ENCODE peak calls at places on chromosomes 6 and 20, in four cellular contexts. P is cardiac fibroblast, Z is fibroblast of lung, A is stomach. N is an unnamed sample.

GRCh38 chr20:57514273-57514751 is 10.6 kb downstream of the CTCFL start:
- DNase-seq in P (peak; percentile 81), Z (peak; percentile 52), A (peak; percentile 76), N (peak; percentile 88)

GRCh38 chr6:96235927-96236326 is 220.2 kb downstream of the FUT9 start:
- DNase-seq in P (no peak), Z (peak; percentile 97), A (no peak), N (no peak)

GRCh38 chr6:35568967-35569606 is 56.4 kb upstream of the TULP1 start:
- DNase-seq in P (peak; percentile 62), Z (no peak), A (peak; percentile 47), N (peak; percentile 66)

GRCh38 chr6:134060491-134061106 is 8.2 kb upstream of the SLC2A12 start:
- DNase-seq in P (peak; percentile 58), Z (peak; percentile 90), A (no peak), N (peak; percentile 54)

GRCh38 chr6:7914991-7915789 is 4.6 kb upstream of the TXNDC5 start:
- DNase-seq in P (peak; percentile 99), Z (peak; percentile 15), A (no peak), N (peak; percentile 95)

GRCh38 chr20:50815162-50815989 is 20.5 kb downstream of the BCAS4 start:
- DNase-seq in P (peak; percentile 71), Z (peak; percentile 81), A (no peak), N (peak; percentile 69)

GRCh38 chr20:45346291-45346718 is 1.9 kb downstream of the SDC4 start:
- DNase-seq in P (no peak), Z (no peak), A (no peak), N (no peak)

GRCh38 chr6:34519971-34520644 is 36.0 kb downstream of the SPDEF start:
- DNase-seq in P (no peak), Z (no peak), A (no peak), N (no peak)

GRCh38 chr6:3822747-3823445 is 26.3 kb upstream of the FAM50B start:
- DNase-seq in P (peak; percentile 18), Z (peak; percentile 68), A (peak; percentile 61), N (no peak)

GRCh38 chr6:109227646-109228045 is 132.3 kb downstream of the CEP57L1 start:
- DNase-seq in P (no peak), Z (no peak), A (no peak), N (no peak)

GRCh38 chr6:111781055-111781708 is 92.1 kb downstream of the FYN start:
- DNase-seq in P (peak; percentile 41), Z (peak; percentile 42), A (no peak), N (peak; percentile 92)

GRCh38 chr6:163226181-163226835 is 188.2 kb upstream of the QKI start:
- DNase-seq in P (no peak), Z (peak; percentile 55), A (no peak), N (peak; percentile 26)

GRCh38 chr6:122734529-122735203 is 44.9 kb upstream of the FABP7 start:
- DNase-seq in P (no peak), Z (no peak), A (no peak), N (no peak)

GRCh38 chr6:15375638-15376290 is 129.9 kb downstream of the JARID2 start:
- DNase-seq in P (no peak), Z (no peak), A (no peak), N (no peak)

GRCh38 chr20:50883856-50884255 is 47.4 kb downstream of the ADNP start:
- DNase-seq in P (no peak), Z (no peak), A (no peak), N (no peak)

GRCh38 chr6:14882394-14883073 is 363.3 kb upstream of the JARID2 start:
- DNase-seq in P (peak; percentile 46), Z (peak; percentile 9), A (no peak), N (peak; percentile 33)

GRCh38 chr20:46698788-46699187 is 9.5 kb upstream of the TP53RK start:
- DNase-seq in P (peak; percentile 22), Z (no peak), A (no peak), N (peak; percentile 18)

GRCh38 chr6:55925292-55925691 is 49.9 kb upstream of the BMP5 start:
- DNase-seq in P (peak; percentile 94), Z (peak; percentile 90), A (no peak), N (peak; percentile 83)

GRCh38 chr20:53865905-53866786 is 204.2 kb downstream of the BCAS1 start:
- DNase-seq in P (peak; percentile 82), Z (peak; percentile 75), A (peak; percentile 60), N (peak; percentile 72)

DNA sequence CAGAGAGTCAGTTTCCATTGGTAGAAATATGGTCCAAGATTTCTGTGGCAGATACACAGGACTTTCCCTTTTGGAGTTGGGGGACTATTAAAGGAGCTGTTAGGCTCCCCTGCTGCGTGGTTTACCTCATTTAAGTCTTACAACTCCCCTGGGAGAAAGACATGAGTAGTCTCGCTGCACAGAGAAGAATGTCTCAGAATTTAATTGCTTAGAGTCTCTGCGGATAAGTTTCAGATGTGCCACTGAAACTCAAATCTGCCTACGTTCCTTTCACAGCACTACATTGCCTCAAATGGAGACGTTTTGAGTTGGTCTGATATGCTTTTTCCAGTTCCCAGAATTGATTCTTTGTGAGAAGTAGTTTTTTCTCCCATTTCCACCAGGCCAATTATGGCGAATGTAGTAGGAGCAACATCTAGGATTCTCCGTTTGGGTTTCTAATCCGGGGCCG is 585 bp upstream of the SLC35F1 start:
- DNase-seq in P (no peak), Z (no peak), A (no peak), N (no peak)
- H3K4me3 ChIP-seq in P (no peak overlapping the region), Z (no peak overlapping the region), A (peak overlapping the region; percentile 79), N (no peak overlapping the region)

GRCh38 chr6:73652637-73653570 is 888 bp downstream of the SLC17A5 start:
- DNase-seq in P (peak; percentile 61), Z (peak; percentile 40), A (peak; percentile 54), N (peak; percentile 45)

GRCh38 chr6:73653571-73654424 is at the start of gene SLC17A5:
- DNase-seq in P (peak; percentile 94), Z (peak; percentile 91), A (peak; percentile 96), N (peak; percentile 95)

GRCh38 chr6:73656501-73657145 is 2.8 kb upstream of the SLC17A5 start:
- DNase-seq in P (peak; percentile 38), Z (no peak), A (no peak), N (no peak)

GRCh38 chr6:73657201-73657600 is 3.4 kb upstream of the SLC17A5 start:
- DNase-seq in P (no peak), Z (no peak), A (no peak), N (no peak)

DNA sequence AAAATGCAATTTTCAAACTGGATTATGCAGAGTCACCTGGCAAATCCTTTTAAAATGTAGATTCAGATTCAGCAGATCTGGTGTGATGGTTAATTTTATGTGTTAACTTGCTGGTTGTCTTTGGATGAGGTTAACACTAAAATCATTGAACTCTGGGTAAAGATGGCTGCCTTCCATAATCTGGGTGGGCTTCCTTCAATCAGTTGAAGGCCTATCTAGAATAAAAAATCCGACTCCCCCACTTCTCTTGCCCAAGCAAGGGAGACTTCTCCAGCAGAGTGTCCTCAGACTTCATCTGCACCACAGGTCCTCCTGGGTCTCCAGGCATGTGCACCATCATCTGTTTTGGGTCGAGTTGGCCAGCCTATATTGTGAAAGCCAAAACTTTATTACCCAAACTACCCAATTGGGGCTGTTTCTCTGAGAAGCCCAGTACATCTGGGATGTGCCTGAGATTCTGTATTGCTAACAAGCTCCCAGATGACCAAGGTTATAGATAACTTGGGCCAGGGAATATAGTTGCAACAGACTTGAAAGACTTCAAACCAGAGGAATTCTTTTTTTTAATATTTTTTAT is 1.6 kb upstream of the SLC17A5 start:
- DNase-seq in P (no peak), Z (no peak), A (no peak), N (no peak)
- H3K4me3 ChIP-seq in P (no peak overlapping the region), Z (no peak overlapping the region), A (peak overlapping the region; percentile 93), N (no peak overlapping the region)

GRCh38 chr6:18276610-18277009 is 12.3 kb upstream of the DEK start:
- DNase-seq in P (no peak), Z (no peak), A (no peak), N (no peak)
- H3K4me3 ChIP-seq in P (no peak overlapping the region), Z (peak overlapping the region; percentile 48), A (no peak overlapping the region), N (no peak overlapping the region)

GRCh38 chr6:32472781-32473377 is 33.2 kb downstream of the HLA-DRA start:
- DNase-seq in P (no peak), Z (no peak), A (no peak), N (no peak)
- H3K4me3 ChIP-seq in P (no peak overlapping the region), Z (no peak overlapping the region), A (no peak overlapping the region), N (no peak overlapping the region)

GRCh38 chr6:165002866-165003265 is 306.5 kb downstream of the C6orf118 start:
- DNase-seq in P (no peak), Z (peak; percentile 0), A (no peak), N (no peak)

GRCh38 chr6:164998297-164998696 is 311.1 kb downstream of the C6orf118 start:
- DNase-seq in P (no peak), Z (no peak), A (no peak), N (no peak)

GRCh38 chr6:165001502-165002157 is 307.8 kb downstream of the C6orf118 start:
- DNase-seq in P (no peak), Z (no peak), A (no peak), N (no peak)

GRCh38 chr6:165002358-165002757 is 307.0 kb downstream of the C6orf118 start:
- DNase-seq in P (no peak), Z (no peak), A (no peak), N (no peak)
- H3K4me3 ChIP-seq in P (no peak overlapping the region), Z (no peak overlapping the region), A (no peak overlapping the region), N (no peak overlapping the region)

DNA sequence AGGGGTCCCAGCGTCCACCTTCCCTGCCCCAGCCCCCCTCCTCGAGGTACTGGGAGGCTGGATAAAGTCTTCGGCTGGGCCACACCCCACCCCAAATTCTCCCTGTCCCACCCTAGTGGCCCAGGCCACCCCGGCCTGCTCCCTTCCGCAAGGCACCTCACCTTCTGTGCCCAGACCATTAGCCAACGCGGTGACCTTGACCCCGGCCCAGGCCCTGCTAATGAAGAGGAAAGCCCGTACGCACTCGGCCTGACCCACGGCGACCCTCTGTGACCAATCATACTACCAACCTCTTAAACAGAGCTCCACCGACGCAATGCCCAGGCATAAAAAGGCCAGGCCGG is 182 bp upstream of the OXT start:
- DNase-seq in P (no peak), Z (no peak), A (no peak), N (no peak)
- H3K4me3 ChIP-seq in P (no peak overlapping the region), Z (no peak overlapping the region), A (peak overlapping the region; percentile 60), N (no peak overlapping the region)

GRCh38 chr6:31462964-31463940 is 34.7 kb upstream of the MICB start:
- DNase-seq in P (peak; percentile 73), Z (peak; percentile 73), A (peak; percentile 95), N (peak; percentile 88)
- H3K4me3 ChIP-seq in P (peak overlapping the region; percentile 35), Z (peak overlapping the region; percentile 7), A (peak overlapping the region; percentile 53), N (peak overlapping the region; percentile 56)

GRCh38 chr6:106629103-106629858 is at the start of the genes QRSL1 and RTN4IP1:
- DNase-seq in P (peak; percentile 94), Z (peak; percentile 88), A (peak; percentile 88), N (peak; percentile 94)
- H3K4me3 ChIP-seq in P (peak within 1 kb of the TSS; percentile 79), Z (peak within 1 kb of the TSS; percentile 93), A (peak within 1 kb of the TSS; percentile 78), N (peak within 1 kb of the TSS; percentile 97)

N was measured in choroid plexus epithelial cell.